ENCODE peak calls at places on chromosomes 16 and 17, in four cellular contexts. U is tibial artery, C is tibial nerve, I is ovary. N is an unnamed sample.

GRCh38 chr16:56332464-56333079 is 92.8 kb downstream of the AMFR start:
- DNase-seq in I (peak; percentile 44), C (peak; percentile 58), U (peak; percentile 45), N (peak; percentile 63)

GRCh38 chr16:57627184-57627871 is 1.1 kb upstream of the ADGRG1 start:
- DNase-seq in C (no peak), I (no peak), U (no peak), N (no peak)

GRCh38 chr16:592518-593306 is 2.8 kb downstream of the RAB40C start:
- DNase-seq in U (peak; percentile 61), I (peak; percentile 39), C (peak; percentile 50), N (no peak)

GRCh38 chr16:71501562-71501961 is 12.4 kb upstream of the ZNF19 start:
- DNase-seq in I (no peak), U (no peak), C (no peak), N (no peak)

GRCh38 chr16:89545831-89546574 is 14.5 kb upstream of the RPL13 start:
- DNase-seq in C (no peak), U (no peak), I (no peak), N (no peak)

GRCh38 chr17:63932008-63932561 is at the start of gene CD79B:
- DNase-seq in U (no peak), I (no peak), C (no peak), N (no peak)

GRCh38 chr17:66649818-66650489 is 185.0 kb upstream of the CACNG5 start:
- DNase-seq in U (no peak), C (no peak), I (no peak), N (no peak)

GRCh38 chr16:4327782-4328579 is 12.1 kb downstream of the GLIS2 start:
- DNase-seq in C (peak; percentile 62), I (peak; percentile 88), U (peak; percentile 78), N (peak; percentile 82)

GRCh38 chr17:58324409-58325288 is 3.9 kb downstream of the TSPOAP1 start:
- DNase-seq in U (no peak), I (peak; percentile 68), C (no peak), N (no peak)

GRCh38 chr17:75830168-75831031 is 13.8 kb downstream of the UNC13D start:
- DNase-seq in C (no peak), I (no peak), U (no peak), N (no peak)

GRCh38 chr16:1054660-1055556 is 17.6 kb upstream of the SSTR5 start:
- DNase-seq in C (peak; percentile 40), I (peak; percentile 39), U (no peak), N (peak; percentile 69)

GRCh38 chr16:26826500-26826899 is 240.2 kb upstream of the C16orf82 start:
- DNase-seq in I (no peak), C (no peak), U (no peak), N (no peak)

GRCh38 chr17:72193395-72194106 is 72.7 kb downstream of the SOX9 start:
- DNase-seq in C (no peak), U (peak; percentile 30), I (no peak), N (peak; percentile 58)

GRCh38 chr16:5863207-5863606 is 765.6 kb upstream of the EEF2KMT start:
- DNase-seq in U (no peak), C (no peak), I (no peak), N (no peak)

GRCh38 chr17:77916771-77917481 is 41.6 kb upstream of the TNRC6C start:
- DNase-seq in C (no peak), U (no peak), I (no peak), N (no peak)

GRCh38 chr17:68368387-68368786 is 77.1 kb downstream of the ARSG start:
- DNase-seq in C (no peak), I (no peak), U (no peak), N (no peak)

GRCh38 chr17:56112086-56112485 is 41.2 kb upstream of the ANKFN1 start:
- DNase-seq in I (no peak), U (no peak), C (no peak), N (no peak)

GRCh38 chr16:28260193-28260592 is 32.1 kb upstream of the SBK1 start:
- DNase-seq in I (no peak), U (no peak), C (no peak), N (peak; percentile 29)

GRCh38 chr16:28259781-28260150 is 32.6 kb upstream of the SBK1 start:
- DNase-seq in C (no peak), I (no peak), U (no peak), N (no peak)

GRCh38 chr16:28259091-28259780 is 33.1 kb upstream of the SBK1 start:
- DNase-seq in C (no peak), I (no peak), U (no peak), N (no peak)

GRCh38 chr16:28257256-28257655 is 35.1 kb upstream of the SBK1 start:
- DNase-seq in C (no peak), I (no peak), U (no peak), N (no peak)

DNA sequence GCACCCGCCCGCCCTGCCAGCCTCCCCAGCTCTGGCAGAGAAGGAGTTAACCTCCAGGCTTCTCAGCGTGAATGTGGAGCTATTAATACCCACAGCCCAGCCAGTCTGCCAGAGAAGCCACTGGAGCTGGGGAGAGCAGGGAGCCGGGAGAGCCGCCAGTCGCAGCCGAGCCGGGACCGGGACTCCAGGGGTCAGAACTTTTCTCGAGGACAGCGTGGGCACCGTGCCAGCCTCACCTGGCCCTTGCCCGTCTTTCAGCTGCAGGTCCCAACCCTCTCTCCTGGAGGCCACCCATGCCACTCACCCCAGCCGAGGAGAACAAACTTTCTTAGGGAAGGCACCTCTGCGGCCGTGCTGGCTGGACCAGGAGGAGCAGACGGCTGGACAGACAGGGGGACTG is 33.8 kb upstream of the SBK1 start:
- DNase-seq in C (no peak), U (no peak), I (no peak), N (peak; percentile 68)
- H3K27ac ChIP-seq in C (no peak overlapping the region), U (no peak overlapping the region), I (no peak overlapping the region), N (peak overlapping the region; percentile 87)

DNA sequence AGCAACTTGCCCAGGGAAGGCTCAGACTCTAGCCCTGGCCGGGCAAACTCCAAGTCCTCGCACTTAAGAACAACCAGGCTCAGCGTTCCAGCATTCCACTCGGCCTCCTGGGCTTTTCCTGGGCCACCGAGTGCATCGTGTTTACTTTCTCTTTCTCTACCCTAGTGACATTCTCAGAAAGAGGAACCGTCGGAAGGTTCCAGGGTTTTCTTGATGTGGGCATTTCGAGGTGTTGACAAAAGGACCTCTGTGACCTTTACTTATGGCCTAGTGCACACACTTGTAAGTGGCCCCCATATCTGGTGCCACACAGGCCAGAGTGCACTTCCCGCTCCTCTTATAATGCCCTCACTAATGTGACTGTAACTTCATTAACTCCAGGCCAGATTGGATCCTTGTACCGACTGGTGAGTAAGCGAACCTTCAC is 3.1 kb upstream of the BANP start:
- DNase-seq in U (no peak), I (no peak), C (peak; percentile 51), N (no peak)
- H3K27ac ChIP-seq in U (no peak overlapping the region), I (no peak overlapping the region), C (no peak overlapping the region), N (no peak overlapping the region)

DNA sequence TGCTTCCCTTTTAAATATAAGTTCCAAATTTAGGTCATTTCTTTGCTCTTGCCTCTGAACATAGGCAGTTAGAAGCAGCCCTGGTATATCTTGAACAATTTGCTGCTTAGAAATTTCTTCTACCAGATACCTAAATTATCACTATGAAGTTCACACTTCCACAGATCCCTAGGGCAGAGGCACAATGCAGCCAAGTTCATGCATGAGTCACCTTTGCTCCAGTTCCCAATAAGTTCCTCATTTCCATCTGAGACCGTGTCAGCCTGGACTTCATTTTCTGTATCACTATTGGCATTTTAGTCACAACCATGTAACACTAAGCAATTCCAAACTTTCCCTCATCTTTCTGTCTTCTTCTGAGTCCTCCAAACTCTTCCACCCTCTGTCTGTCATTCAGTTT is 44.9 kb downstream of the KCNJ16 start:
- DNase-seq in C (no peak), I (no peak), U (no peak), N (no peak)
- H3K27ac ChIP-seq in C (no peak overlapping the region), I (no peak overlapping the region), U (no peak overlapping the region), N (no peak overlapping the region)

GRCh38 chr16:52114414-52114813 is 432.5 kb downstream of the TOX3 start:
- DNase-seq in C (no peak), U (no peak), I (no peak), N (no peak)
- H3K27ac ChIP-seq in C (no peak overlapping the region), U (no peak overlapping the region), I (no peak overlapping the region), N (no peak overlapping the region)

GRCh38 chr16:82638095-82638798 is 11.5 kb downstream of the CDH13 start:
- DNase-seq in U (no peak), I (no peak), C (no peak), N (no peak)
- H3K27ac ChIP-seq in U (no peak overlapping the region), I (no peak overlapping the region), C (no peak overlapping the region), N (no peak overlapping the region)

GRCh38 chr17:43661699-43662431 is at the start of gene MEOX1:
- DNase-seq in C (no peak), I (no peak), U (no peak), N (peak; percentile 56)
- H3K27ac ChIP-seq in C (no peak within 1 kb of the TSS), I (no peak within 1 kb of the TSS), U (no peak within 1 kb of the TSS), N (peak within 1 kb of the TSS; percentile 78)

N was measured in heart right ventricle.